ENCODE peak calls at places on chromosomes 13 and 19, in seven cellular contexts. G is effector CD4-positive, alpha-beta T cell; B is HTR-8/SVneo; E is heart right ventricle; M is CD8-positive, alpha-beta memory T cell; Q is pancreas; H is T-helper 22 cell. V is an unnamed sample.

GRCh38 chr13:19089315-19089714 is 92.3 kb downstream of the TUBA3C start:
- DNase-seq in G (no peak), B (no peak), E (no peak), M (no peak), Q (no peak), H (no peak), V (peak)

GRCh38 chr19:49361438-49362047 is 673 bp downstream of the TEAD2 start:
- DNase-seq in G (no peak), B (peak), E (peak), M (no peak), Q (peak), H (no peak), V (peak)

GRCh38 chr19:29841559-29842367 is 30.0 kb downstream of the CCNE1 start:
- DNase-seq in G (no peak), B (peak), E (peak), M (no peak), Q (no peak), H (no peak), V (no peak)

GRCh38 chr19:55319786-55320185 is 5.4 kb downstream of the TMEM150B start:
- DNase-seq in G (no peak), B (no peak), E (peak), M (no peak), Q (no peak), H (no peak), V (no peak)

GRCh38 chr13:21735621-21736401 is 64.9 kb downstream of the FGF9 start:
- DNase-seq in G (no peak), B (no peak), E (peak), M (no peak), Q (no peak), H (no peak), V (peak)

GRCh38 chr13:96899946-96900345 is 94.3 kb downstream of the OXGR1 start:
- DNase-seq in G (no peak), B (no peak), E (no peak), M (no peak), Q (no peak), H (no peak), V (no peak)

GRCh38 chr13:97327521-97328221 is 105.5 kb downstream of the MBNL2 start:
- DNase-seq in G (no peak), B (no peak), E (no peak), M (no peak), Q (no peak), H (no peak), V (no peak)

GRCh38 chr19:49064768-49065611 is at the start of gene NTF4:
- DNase-seq in G (no peak), B (peak), E (no peak), M (no peak), Q (peak), H (no peak), V (no peak)

GRCh38 chr19:47075941-47076340 is 27.5 kb upstream of the TMEM160 start:
- DNase-seq in G (no peak), B (no peak), E (no peak), M (no peak), Q (no peak), H (no peak), V (no peak)

GRCh38 chr13:50261502-50261901 is 246.3 kb downstream of the KCNRG start:
- DNase-seq in G (no peak), B (peak), E (no peak), M (no peak), Q (no peak), H (no peak), V (no peak)

GRCh38 chr13:66076417-66076816 is 1153.7 kb downstream of the PCDH9 start:
- DNase-seq in G (no peak), B (no peak), E (no peak), M (no peak), Q (no peak), H (no peak), V (no peak)

GRCh38 chr19:16262618-16263017 is 62.0 kb upstream of the KLF2 start:
- DNase-seq in G (no peak), B (no peak), E (peak), M (no peak), Q (peak), H (no peak), V (no peak)